ENCODE peak calls at places on chromosomes 2 and 18, in eight cellular contexts. A, E, Y, O, H, I, P and G are unnamed samples.
A peak's percentile ranks its signal among the peaks of the same experiment; 100 is the strongest.

GRCh38 chr2:239182981-239183791 is 217.6 kb downstream of the HDAC4 start:
- DNase-seq in H (no peak), E (no peak), P (no peak), Y (no peak), I (no peak), A (no peak), O (no peak), G (no peak)

GRCh38 chr2:100013892-100014677 is 128.3 kb downstream of the AFF3 start:
- DNase-seq in O (no peak), A (peak; percentile 92), I (no peak), Y (no peak), H (no peak), E (peak; percentile 10), P (no peak), G (no peak)

GRCh38 chr2:113138428-113139322 is 11.3 kb downstream of the IL1RN start:
- DNase-seq in I (peak; percentile 92), O (peak; percentile 77), H (no peak), A (peak; percentile 74), Y (peak; percentile 50), E (peak; percentile 88), P (no peak), G (peak; percentile 64)

GRCh38 chr18:76455015-76455676 is 39.9 kb downstream of the ZNF516 start:
- DNase-seq in H (no peak), P (no peak), A (no peak), O (no peak), E (peak; percentile 1), Y (no peak), I (no peak), G (no peak)

GRCh38 chr2:3956344-3956743 is 253.0 kb downstream of the DCDC2C start:
- DNase-seq in P (no peak), E (no peak), A (no peak), H (no peak), I (no peak), O (no peak), Y (no peak), G (no peak)

GRCh38 chr2:229235136-229235914 is 35.8 kb downstream of the PID1 start:
- DNase-seq in O (no peak), P (no peak), I (no peak), E (no peak), Y (no peak), A (peak; percentile 40), H (no peak), G (no peak)

GRCh38 chr2:144331652-144332355 is 188.1 kb downstream of the ZEB2 start:
- DNase-seq in A (no peak), I (no peak), P (peak; percentile 89), O (peak; percentile 56), E (no peak), H (no peak), Y (no peak), G (no peak)

GRCh38 chr18:12041561-12041960 is 52.1 kb upstream of the ANKRD62 start:
- DNase-seq in I (no peak), H (no peak), Y (no peak), P (no peak), A (peak; percentile 73), E (no peak), O (no peak), G (no peak)

GRCh38 chr2:135152361-135152760 is 100.3 kb downstream of the RAB3GAP1 start:
- DNase-seq in P (no peak), H (no peak), Y (no peak), I (no peak), E (no peak), O (no peak), A (no peak), G (no peak)

GRCh38 chr2:70083344-70084156 is 3.7 kb upstream of the PCBP1 start:
- DNase-seq in A (no peak), H (no peak), O (no peak), E (no peak), I (peak; percentile 81), P (no peak), Y (no peak), G (no peak)

GRCh38 chr18:5524660-5525059 is 19.1 kb downstream of the EPB41L3 start:
- DNase-seq in O (no peak), E (no peak), P (no peak), A (no peak), H (no peak), Y (no peak), I (no peak), G (no peak)

GRCh38 chr2:108911807-108912628 is 77.0 kb downstream of the EDAR start:
- DNase-seq in Y (no peak), H (no peak), E (no peak), O (no peak), P (no peak), I (no peak), A (no peak), G (no peak)

GRCh38 chr18:12420831-12421421 is 13.2 kb downstream of the PRELID3A start:
- DNase-seq in O (no peak), A (peak; percentile 48), I (no peak), Y (peak; percentile 61), E (no peak), P (no peak), H (no peak), G (peak; percentile 19)

GRCh38 chr2:74982581-74982980 is 24.1 kb downstream of the POLE4 start:
- DNase-seq in Y (no peak), P (no peak), O (no peak), I (no peak), E (no peak), H (no peak), A (no peak), G (no peak)

GRCh38 chr18:76459312-76459686 is 35.7 kb downstream of the ZNF516 start:
- DNase-seq in O (no peak), I (no peak), A (no peak), H (no peak), E (no peak), P (no peak), Y (no peak), G (no peak)

GRCh38 chr2:105376010-105376409 is 22.8 kb downstream of the FHL2 start:
- DNase-seq in H (no peak), A (no peak), E (no peak), P (no peak), Y (no peak), I (no peak), O (no peak), G (no peak)

GRCh38 chr2:172858473-172858745 is 122.8 kb downstream of the RAPGEF4 start:
- DNase-seq in A (no peak), H (no peak), P (no peak), E (no peak), I (no peak), Y (no peak), O (no peak), G (no peak)

GRCh38 chr2:60880633-60880987 is 764 bp upstream of the REL start:
- DNase-seq in I (no peak), A (peak; percentile 36), Y (no peak), H (no peak), O (no peak), E (no peak), P (no peak), G (no peak)

GRCh38 chr2:240156435-240157146 is 16.1 kb upstream of the OTOS start:
- DNase-seq in A (no peak), H (no peak), I (no peak), E (no peak), P (no peak), O (no peak), Y (no peak), G (no peak)

GRCh38 chr18:36469471-36469870 is 172.0 kb downstream of the FHOD3 start:
- DNase-seq in I (no peak), Y (no peak), E (no peak), O (no peak), P (no peak), A (no peak), H (no peak), G (peak; percentile 33)

GRCh38 chr2:203361922-203362321 is 33.7 kb downstream of the ABI2 start:
- DNase-seq in I (no peak), E (no peak), P (no peak), Y (peak; percentile 1), A (peak; percentile 31), O (no peak), H (no peak), G (no peak)

GRCh38 chr2:168692132-168692762 is 110.2 kb upstream of the NOSTRIN start:
- DNase-seq in P (no peak), I (no peak), A (no peak), H (no peak), E (no peak), Y (no peak), O (no peak), G (no peak)